ENCODE peak calls at places on chromosomes 12 and 14, in six cellular contexts. S, L, W, R, Z and U are unnamed samples.

GRCh38 chr12:22283006-22283506 is 51.5 kb downstream of the ST8SIA1 start:
- DNase-seq in Z (peak), W (no peak), S (no peak), L (no peak), R (no peak), U (peak)

GRCh38 chr14:80024417-80024816 is 186.9 kb downstream of the DIO2 start:
- DNase-seq in L (no peak), W (no peak), R (no peak), S (no peak), Z (no peak), U (no peak)

GRCh38 chr12:88579941-88580871 is at the start of gene KITLG:
- DNase-seq in W (peak), S (no peak), R (peak), L (peak), Z (peak), U (peak)

GRCh38 chr14:64680013-64680674 is 24.1 kb upstream of the PLEKHG3 start:
- DNase-seq in R (no peak), W (peak), Z (no peak), S (no peak), L (no peak), U (no peak)

GRCh38 chr12:11664101-11664500 is 14.6 kb downstream of the ETV6 start:
- DNase-seq in R (no peak), W (no peak), S (no peak), Z (no peak), L (no peak), U (no peak)

GRCh38 chr12:66901136-66901932 is 222.5 kb upstream of the GRIP1 start:
- DNase-seq in Z (no peak), R (peak), W (no peak), S (no peak), L (no peak), U (no peak)

GRCh38 chr12:119479121-119479561 is 114.4 kb upstream of the TMEM233 start:
- DNase-seq in Z (no peak), W (no peak), L (no peak), S (no peak), R (no peak), U (no peak)

GRCh38 chr12:64551676-64552075 is 58.6 kb upstream of the RASSF3 start:
- DNase-seq in R (no peak), Z (no peak), S (no peak), L (no peak), W (no peak), U (no peak)

GRCh38 chr14:72646861-72647528 is 246.9 kb downstream of the DPF3 start:
- DNase-seq in Z (peak), L (no peak), W (no peak), S (no peak), R (no peak), U (no peak)

GRCh38 chr12:100706029-100706428 is 88.5 kb upstream of the ANO4 start:
- DNase-seq in Z (peak), W (no peak), S (no peak), L (no peak), R (no peak), U (peak)

GRCh38 chr14:68972507-68973272 is 6.4 kb downstream of the ACTN1 start:
- DNase-seq in W (no peak), S (no peak), L (no peak), Z (peak), R (no peak), U (no peak)

GRCh38 chr12:88362439-88362838 is 217.8 kb downstream of the KITLG start:
- DNase-seq in S (no peak), Z (peak), W (no peak), R (no peak), L (no peak), U (no peak)

GRCh38 chr12:131674373-131674772 is 36.5 kb upstream of the SFSWAP start:
- DNase-seq in L (no peak), R (no peak), S (no peak), Z (no peak), W (no peak), U (no peak)

GRCh38 chr12:14514154-14514842 is 53.4 kb downstream of the PLBD1 start:
- DNase-seq in S (no peak), L (peak), R (peak), W (no peak), Z (no peak), U (peak)

GRCh38 chr14:50225974-50226297 is 5.4 kb downstream of the SOS2 start:
- DNase-seq in S (no peak), R (no peak), Z (peak), W (no peak), L (peak), U (no peak)

GRCh38 chr14:103542545-103543088 is 13.6 kb downstream of the TRMT61A start:
- DNase-seq in R (peak), W (peak), S (peak), Z (no peak), L (peak), U (no peak)